ENCODE peak calls at places on chromosomes 2 and 18, in nine cellular contexts. One of them, this sample, is unnamed.

GRCh38 chr18:55321268-55322175 is 266.5 kb downstream of the TCF4 start:
- DNase-seq in NCI-H2081: peak; percentile 78
- DNase-seq in activated naive CD8-positive, alpha-beta T cell treated with anti-CD3 and anti-CD28 coated beads, Interleukin-2, amount 50 U/mL, for 24 hours: peak; percentile 63
- DNase-seq in GF-D8: peak; percentile 74
- DNase-seq in activated T-helper 1 cell treated with anti-CD3 and anti-CD28 coated beads, Interleukin-2, amount 50 U/mL, for 16 hours: no peak
- DNase-seq in Right ventricle myocardium inferior: peak; percentile 97
- DNase-seq in HEK293T: peak; percentile 51
- DNase-seq in HTR-8/SVneo: peak; percentile 27
- DNase-seq in CD4-positive, alpha-beta T cell: no peak
- DNase-seq in this sample: peak; percentile 19

GRCh38 chr2:209936106-209936663 is 66.3 kb upstream of the RPE start:
- DNase-seq in HEK293T: no peak
- DNase-seq in NCI-H2081: no peak
- DNase-seq in activated naive CD8-positive, alpha-beta T cell treated with anti-CD3 and anti-CD28 coated beads, Interleukin-2, amount 50 U/mL, for 24 hours: no peak
- DNase-seq in HTR-8/SVneo: no peak
- DNase-seq in Right ventricle myocardium inferior: no peak
- DNase-seq in GF-D8: no peak
- DNase-seq in CD4-positive, alpha-beta T cell: no peak
- DNase-seq in activated T-helper 1 cell treated with anti-CD3 and anti-CD28 coated beads, Interleukin-2, amount 50 U/mL, for 16 hours: no peak
- DNase-seq in this sample: no peak

GRCh38 chr2:119702918-119703401 is 24.0 kb downstream of the TMEM177 start:
- DNase-seq in HTR-8/SVneo: peak; percentile 85
- DNase-seq in GF-D8: no peak
- DNase-seq in activated naive CD8-positive, alpha-beta T cell treated with anti-CD3 and anti-CD28 coated beads, Interleukin-2, amount 50 U/mL, for 24 hours: peak; percentile 74
- DNase-seq in Right ventricle myocardium inferior: peak; percentile 87
- DNase-seq in NCI-H2081: peak; percentile 42
- DNase-seq in CD4-positive, alpha-beta T cell: peak; percentile 60
- DNase-seq in HEK293T: peak; percentile 91
- DNase-seq in activated T-helper 1 cell treated with anti-CD3 and anti-CD28 coated beads, Interleukin-2, amount 50 U/mL, for 16 hours: peak; percentile 34
- DNase-seq in this sample: peak; percentile 77

GRCh38 chr2:239163306-239164070 is 237.3 kb downstream of the HDAC4 start:
- DNase-seq in Right ventricle myocardium inferior: no peak
- DNase-seq in CD4-positive, alpha-beta T cell: no peak
- DNase-seq in HTR-8/SVneo: no peak
- DNase-seq in HEK293T: no peak
- DNase-seq in NCI-H2081: no peak
- DNase-seq in activated naive CD8-positive, alpha-beta T cell treated with anti-CD3 and anti-CD28 coated beads, Interleukin-2, amount 50 U/mL, for 24 hours: no peak
- DNase-seq in activated T-helper 1 cell treated with anti-CD3 and anti-CD28 coated beads, Interleukin-2, amount 50 U/mL, for 16 hours: no peak
- DNase-seq in GF-D8: no peak
- DNase-seq in this sample: no peak

GRCh38 chr2:119819846-119820245 is 60.1 kb downstream of the PTPN4 start:
- DNase-seq in HEK293T: no peak
- DNase-seq in CD4-positive, alpha-beta T cell: no peak
- DNase-seq in HTR-8/SVneo: no peak
- DNase-seq in Right ventricle myocardium inferior: no peak
- DNase-seq in GF-D8: no peak
- DNase-seq in NCI-H2081: no peak
- DNase-seq in activated T-helper 1 cell treated with anti-CD3 and anti-CD28 coated beads, Interleukin-2, amount 50 U/mL, for 16 hours: no peak
- DNase-seq in activated naive CD8-positive, alpha-beta T cell treated with anti-CD3 and anti-CD28 coated beads, Interleukin-2, amount 50 U/mL, for 24 hours: no peak
- DNase-seq in this sample: no peak

GRCh38 chr2:1640301-1641135 is 103.8 kb downstream of the PXDN start:
- DNase-seq in activated T-helper 1 cell treated with anti-CD3 and anti-CD28 coated beads, Interleukin-2, amount 50 U/mL, for 16 hours: no peak
- DNase-seq in Right ventricle myocardium inferior: peak; percentile 55
- DNase-seq in activated naive CD8-positive, alpha-beta T cell treated with anti-CD3 and anti-CD28 coated beads, Interleukin-2, amount 50 U/mL, for 24 hours: no peak
- DNase-seq in HEK293T: no peak
- DNase-seq in GF-D8: no peak
- DNase-seq in NCI-H2081: no peak
- DNase-seq in CD4-positive, alpha-beta T cell: no peak
- DNase-seq in HTR-8/SVneo: no peak
- DNase-seq in this sample: no peak

GRCh38 chr2:46858697-46859080 is 56.9 kb downstream of the MCFD2 start:
- DNase-seq in CD4-positive, alpha-beta T cell: no peak
- DNase-seq in activated naive CD8-positive, alpha-beta T cell treated with anti-CD3 and anti-CD28 coated beads, Interleukin-2, amount 50 U/mL, for 24 hours: no peak
- DNase-seq in HTR-8/SVneo: no peak
- DNase-seq in GF-D8: no peak
- DNase-seq in activated T-helper 1 cell treated with anti-CD3 and anti-CD28 coated beads, Interleukin-2, amount 50 U/mL, for 16 hours: no peak
- DNase-seq in NCI-H2081: no peak
- DNase-seq in Right ventricle myocardium inferior: no peak
- DNase-seq in HEK293T: no peak
- DNase-seq in this sample: no peak

GRCh38 chr2:203719456-203719855 is 13.0 kb downstream of the CD28 start:
- DNase-seq in GF-D8: no peak
- DNase-seq in HTR-8/SVneo: no peak
- DNase-seq in activated T-helper 1 cell treated with anti-CD3 and anti-CD28 coated beads, Interleukin-2, amount 50 U/mL, for 16 hours: no peak
- DNase-seq in NCI-H2081: no peak
- DNase-seq in activated naive CD8-positive, alpha-beta T cell treated with anti-CD3 and anti-CD28 coated beads, Interleukin-2, amount 50 U/mL, for 24 hours: no peak
- DNase-seq in HEK293T: no peak
- DNase-seq in Right ventricle myocardium inferior: no peak
- DNase-seq in CD4-positive, alpha-beta T cell: no peak
- DNase-seq in this sample: no peak

GRCh38 chr2:32812316-32812715 is 134.4 kb upstream of the LTBP1 start:
- DNase-seq in activated T-helper 1 cell treated with anti-CD3 and anti-CD28 coated beads, Interleukin-2, amount 50 U/mL, for 16 hours: no peak
- DNase-seq in CD4-positive, alpha-beta T cell: no peak
- DNase-seq in HTR-8/SVneo: no peak
- DNase-seq in NCI-H2081: no peak
- DNase-seq in GF-D8: no peak
- DNase-seq in HEK293T: no peak
- DNase-seq in activated naive CD8-positive, alpha-beta T cell treated with anti-CD3 and anti-CD28 coated beads, Interleukin-2, amount 50 U/mL, for 24 hours: no peak
- DNase-seq in Right ventricle myocardium inferior: no peak
- DNase-seq in this sample: no peak

GRCh38 chr2:48725696-48726494 is 29.6 kb downstream of the LHCGR start:
- DNase-seq in CD4-positive, alpha-beta T cell: no peak
- DNase-seq in Right ventricle myocardium inferior: no peak
- DNase-seq in activated naive CD8-positive, alpha-beta T cell treated with anti-CD3 and anti-CD28 coated beads, Interleukin-2, amount 50 U/mL, for 24 hours: no peak
- DNase-seq in NCI-H2081: no peak
- DNase-seq in HTR-8/SVneo: no peak
- DNase-seq in GF-D8: no peak
- DNase-seq in activated T-helper 1 cell treated with anti-CD3 and anti-CD28 coated beads, Interleukin-2, amount 50 U/mL, for 16 hours: no peak
- DNase-seq in HEK293T: no peak
- DNase-seq in this sample: no peak

GRCh38 chr2:180012523-180012922 is 5.4 kb upstream of the CWC22 start:
- DNase-seq in GF-D8: no peak
- DNase-seq in activated naive CD8-positive, alpha-beta T cell treated with anti-CD3 and anti-CD28 coated beads, Interleukin-2, amount 50 U/mL, for 24 hours: no peak
- DNase-seq in CD4-positive, alpha-beta T cell: no peak
- DNase-seq in HEK293T: no peak
- DNase-seq in Right ventricle myocardium inferior: no peak
- DNase-seq in HTR-8/SVneo: no peak
- DNase-seq in NCI-H2081: no peak
- DNase-seq in activated T-helper 1 cell treated with anti-CD3 and anti-CD28 coated beads, Interleukin-2, amount 50 U/mL, for 16 hours: no peak
- DNase-seq in this sample: peak; percentile 76

GRCh38 chr18:1147616-1148184 is 243.0 kb downstream of the ADCYAP1 start:
- DNase-seq in Right ventricle myocardium inferior: no peak
- DNase-seq in activated T-helper 1 cell treated with anti-CD3 and anti-CD28 coated beads, Interleukin-2, amount 50 U/mL, for 16 hours: no peak
- DNase-seq in CD4-positive, alpha-beta T cell: no peak
- DNase-seq in NCI-H2081: no peak
- DNase-seq in GF-D8: no peak
- DNase-seq in HTR-8/SVneo: no peak
- DNase-seq in HEK293T: no peak
- DNase-seq in activated naive CD8-positive, alpha-beta T cell treated with anti-CD3 and anti-CD28 coated beads, Interleukin-2, amount 50 U/mL, for 24 hours: no peak
- DNase-seq in this sample: no peak

GRCh38 chr2:46363535-46364170 is 66.4 kb downstream of the EPAS1 start:
- DNase-seq in Right ventricle myocardium inferior: no peak
- DNase-seq in activated naive CD8-positive, alpha-beta T cell treated with anti-CD3 and anti-CD28 coated beads, Interleukin-2, amount 50 U/mL, for 24 hours: no peak
- DNase-seq in NCI-H2081: no peak
- DNase-seq in activated T-helper 1 cell treated with anti-CD3 and anti-CD28 coated beads, Interleukin-2, amount 50 U/mL, for 16 hours: no peak
- DNase-seq in CD4-positive, alpha-beta T cell: no peak
- DNase-seq in HTR-8/SVneo: no peak
- DNase-seq in GF-D8: no peak
- DNase-seq in HEK293T: no peak
- DNase-seq in this sample: no peak

GRCh38 chr2:104849618-104850097 is 4.3 kb upstream of the POU3F3 start:
- DNase-seq in HTR-8/SVneo: peak; percentile 42
- DNase-seq in activated naive CD8-positive, alpha-beta T cell treated with anti-CD3 and anti-CD28 coated beads, Interleukin-2, amount 50 U/mL, for 24 hours: peak; percentile 76
- DNase-seq in activated T-helper 1 cell treated with anti-CD3 and anti-CD28 coated beads, Interleukin-2, amount 50 U/mL, for 16 hours: no peak
- DNase-seq in CD4-positive, alpha-beta T cell: peak; percentile 25
- DNase-seq in Right ventricle myocardium inferior: no peak
- DNase-seq in HEK293T: no peak
- DNase-seq in GF-D8: no peak
- DNase-seq in NCI-H2081: peak; percentile 50
- DNase-seq in this sample: no peak

GRCh38 chr2:187319441-187320108 is 128.5 kb downstream of the CALCRL start:
- DNase-seq in HEK293T: no peak
- DNase-seq in GF-D8: no peak
- DNase-seq in HTR-8/SVneo: no peak
- DNase-seq in activated naive CD8-positive, alpha-beta T cell treated with anti-CD3 and anti-CD28 coated beads, Interleukin-2, amount 50 U/mL, for 24 hours: no peak
- DNase-seq in NCI-H2081: no peak
- DNase-seq in Right ventricle myocardium inferior: no peak
- DNase-seq in activated T-helper 1 cell treated with anti-CD3 and anti-CD28 coated beads, Interleukin-2, amount 50 U/mL, for 16 hours: no peak
- DNase-seq in CD4-positive, alpha-beta T cell: no peak
- DNase-seq in this sample: peak; percentile 8

GRCh38 chr2:73142937-73143336 is 30.2 kb upstream of the RAB11FIP5 start:
- DNase-seq in NCI-H2081: no peak
- DNase-seq in CD4-positive, alpha-beta T cell: no peak
- DNase-seq in HTR-8/SVneo: no peak
- DNase-seq in Right ventricle myocardium inferior: no peak
- DNase-seq in GF-D8: no peak
- DNase-seq in activated naive CD8-positive, alpha-beta T cell treated with anti-CD3 and anti-CD28 coated beads, Interleukin-2, amount 50 U/mL, for 24 hours: no peak
- DNase-seq in activated T-helper 1 cell treated with anti-CD3 and anti-CD28 coated beads, Interleukin-2, amount 50 U/mL, for 16 hours: no peak
- DNase-seq in HEK293T: no peak
- DNase-seq in this sample: no peak

GRCh38 chr2:121699421-121700328 is 37.0 kb downstream of the NIFK start:
- DNase-seq in Right ventricle myocardium inferior: no peak
- DNase-seq in HTR-8/SVneo: peak; percentile 85
- DNase-seq in GF-D8: peak; percentile 80
- DNase-seq in HEK293T: no peak
- DNase-seq in CD4-positive, alpha-beta T cell: peak; percentile 76
- DNase-seq in NCI-H2081: no peak
- DNase-seq in activated T-helper 1 cell treated with anti-CD3 and anti-CD28 coated beads, Interleukin-2, amount 50 U/mL, for 16 hours: peak; percentile 59
- DNase-seq in activated naive CD8-positive, alpha-beta T cell treated with anti-CD3 and anti-CD28 coated beads, Interleukin-2, amount 50 U/mL, for 24 hours: peak; percentile 80
- DNase-seq in this sample: peak; percentile 92

GRCh38 chr2:39140322-39140847 is 19.5 kb upstream of the SOS1 start:
- DNase-seq in Right ventricle myocardium inferior: no peak
- DNase-seq in GF-D8: peak; percentile 73
- DNase-seq in HTR-8/SVneo: no peak
- DNase-seq in NCI-H2081: no peak
- DNase-seq in activated T-helper 1 cell treated with anti-CD3 and anti-CD28 coated beads, Interleukin-2, amount 50 U/mL, for 16 hours: no peak
- DNase-seq in CD4-positive, alpha-beta T cell: no peak
- DNase-seq in HEK293T: no peak
- DNase-seq in activated naive CD8-positive, alpha-beta T cell treated with anti-CD3 and anti-CD28 coated beads, Interleukin-2, amount 50 U/mL, for 24 hours: no peak
- DNase-seq in this sample: no peak

GRCh38 chr2:212723226-212723625 is 184.6 kb upstream of the ERBB4 start:
- DNase-seq in activated T-helper 1 cell treated with anti-CD3 and anti-CD28 coated beads, Interleukin-2, amount 50 U/mL, for 16 hours: no peak
- DNase-seq in Right ventricle myocardium inferior: no peak
- DNase-seq in CD4-positive, alpha-beta T cell: no peak
- DNase-seq in NCI-H2081: no peak
- DNase-seq in activated naive CD8-positive, alpha-beta T cell treated with anti-CD3 and anti-CD28 coated beads, Interleukin-2, amount 50 U/mL, for 24 hours: no peak
- DNase-seq in HTR-8/SVneo: no peak
- DNase-seq in HEK293T: no peak
- DNase-seq in GF-D8: no peak
- DNase-seq in this sample: peak; percentile 13

GRCh38 chr2:234245945-234246344 is 195.4 kb downstream of the SPP2 start:
- DNase-seq in Right ventricle myocardium inferior: no peak
- DNase-seq in activated naive CD8-positive, alpha-beta T cell treated with anti-CD3 and anti-CD28 coated beads, Interleukin-2, amount 50 U/mL, for 24 hours: no peak
- DNase-seq in NCI-H2081: no peak
- DNase-seq in HEK293T: no peak
- DNase-seq in activated T-helper 1 cell treated with anti-CD3 and anti-CD28 coated beads, Interleukin-2, amount 50 U/mL, for 16 hours: no peak
- DNase-seq in HTR-8/SVneo: peak; percentile 76
- DNase-seq in CD4-positive, alpha-beta T cell: no peak
- DNase-seq in GF-D8: no peak
- DNase-seq in this sample: peak; percentile 78

GRCh38 chr18:76349067-76349715 is 145.9 kb downstream of the ZNF516 start:
- DNase-seq in Right ventricle myocardium inferior: no peak
- DNase-seq in HEK293T: peak; percentile 52
- DNase-seq in HTR-8/SVneo: peak; percentile 41
- DNase-seq in GF-D8: no peak
- DNase-seq in NCI-H2081: peak; percentile 82
- DNase-seq in activated T-helper 1 cell treated with anti-CD3 and anti-CD28 coated beads, Interleukin-2, amount 50 U/mL, for 16 hours: no peak
- DNase-seq in CD4-positive, alpha-beta T cell: peak; percentile 43
- DNase-seq in activated naive CD8-positive, alpha-beta T cell treated with anti-CD3 and anti-CD28 coated beads, Interleukin-2, amount 50 U/mL, for 24 hours: peak; percentile 70
- DNase-seq in this sample: peak; percentile 53

GRCh38 chr18:72407048-72407447 is 137.1 kb downstream of the CBLN2 start:
- DNase-seq in HEK293T: no peak
- DNase-seq in GF-D8: no peak
- DNase-seq in HTR-8/SVneo: no peak
- DNase-seq in activated T-helper 1 cell treated with anti-CD3 and anti-CD28 coated beads, Interleukin-2, amount 50 U/mL, for 16 hours: no peak
- DNase-seq in activated naive CD8-positive, alpha-beta T cell treated with anti-CD3 and anti-CD28 coated beads, Interleukin-2, amount 50 U/mL, for 24 hours: no peak
- DNase-seq in Right ventricle myocardium inferior: no peak
- DNase-seq in CD4-positive, alpha-beta T cell: no peak
- DNase-seq in NCI-H2081: no peak
- DNase-seq in this sample: no peak

GRCh38 chr2:27737676-27738348 is 33.7 kb upstream of the MRPL33 start:
- DNase-seq in HTR-8/SVneo: no peak
- DNase-seq in GF-D8: no peak
- DNase-seq in HEK293T: no peak
- DNase-seq in Right ventricle myocardium inferior: no peak
- DNase-seq in NCI-H2081: no peak
- DNase-seq in activated T-helper 1 cell treated with anti-CD3 and anti-CD28 coated beads, Interleukin-2, amount 50 U/mL, for 16 hours: no peak
- DNase-seq in activated naive CD8-positive, alpha-beta T cell treated with anti-CD3 and anti-CD28 coated beads, Interleukin-2, amount 50 U/mL, for 24 hours: no peak
- DNase-seq in CD4-positive, alpha-beta T cell: no peak
- DNase-seq in this sample: no peak

GRCh38 chr2:203404996-203405395 is 76.8 kb downstream of the ABI2 start:
- DNase-seq in HTR-8/SVneo: no peak
- DNase-seq in HEK293T: no peak
- DNase-seq in CD4-positive, alpha-beta T cell: no peak
- DNase-seq in activated naive CD8-positive, alpha-beta T cell treated with anti-CD3 and anti-CD28 coated beads, Interleukin-2, amount 50 U/mL, for 24 hours: no peak
- DNase-seq in NCI-H2081: no peak
- DNase-seq in activated T-helper 1 cell treated with anti-CD3 and anti-CD28 coated beads, Interleukin-2, amount 50 U/mL, for 16 hours: no peak
- DNase-seq in Right ventricle myocardium inferior: no peak
- DNase-seq in GF-D8: no peak
- DNase-seq in this sample: no peak

GRCh38 chr2:208570851-208571763 is 164.5 kb downstream of the PTH2R start:
- DNase-seq in CD4-positive, alpha-beta T cell: no peak
- DNase-seq in activated naive CD8-positive, alpha-beta T cell treated with anti-CD3 and anti-CD28 coated beads, Interleukin-2, amount 50 U/mL, for 24 hours: no peak
- DNase-seq in HEK293T: peak; percentile 18
- DNase-seq in NCI-H2081: no peak
- DNase-seq in GF-D8: no peak
- DNase-seq in activated T-helper 1 cell treated with anti-CD3 and anti-CD28 coated beads, Interleukin-2, amount 50 U/mL, for 16 hours: no peak
- DNase-seq in Right ventricle myocardium inferior: no peak
- DNase-seq in HTR-8/SVneo: no peak
- DNase-seq in this sample: no peak

GRCh38 chr2:21461754-21462153 is 338.0 kb downstream of the TDRD15 start:
- DNase-seq in GF-D8: no peak
- DNase-seq in activated T-helper 1 cell treated with anti-CD3 and anti-CD28 coated beads, Interleukin-2, amount 50 U/mL, for 16 hours: no peak
- DNase-seq in activated naive CD8-positive, alpha-beta T cell treated with anti-CD3 and anti-CD28 coated beads, Interleukin-2, amount 50 U/mL, for 24 hours: no peak
- DNase-seq in CD4-positive, alpha-beta T cell: no peak
- DNase-seq in Right ventricle myocardium inferior: no peak
- DNase-seq in NCI-H2081: no peak
- DNase-seq in HEK293T: no peak
- DNase-seq in HTR-8/SVneo: no peak
- DNase-seq in this sample: no peak

GRCh38 chr2:119820275-119820674 is 60.6 kb downstream of the PTPN4 start:
- DNase-seq in GF-D8: no peak
- DNase-seq in CD4-positive, alpha-beta T cell: no peak
- DNase-seq in HEK293T: peak; percentile 41
- DNase-seq in NCI-H2081: no peak
- DNase-seq in activated naive CD8-positive, alpha-beta T cell treated with anti-CD3 and anti-CD28 coated beads, Interleukin-2, amount 50 U/mL, for 24 hours: no peak
- DNase-seq in HTR-8/SVneo: peak; percentile 75
- DNase-seq in Right ventricle myocardium inferior: no peak
- DNase-seq in activated T-helper 1 cell treated with anti-CD3 and anti-CD28 coated beads, Interleukin-2, amount 50 U/mL, for 16 hours: no peak
- DNase-seq in this sample: peak; percentile 8

GRCh38 chr2:238518127-238518827 is 91.5 kb downstream of the ASB1 start:
- DNase-seq in HTR-8/SVneo: no peak
- DNase-seq in HEK293T: no peak
- DNase-seq in NCI-H2081: no peak
- DNase-seq in Right ventricle myocardium inferior: no peak
- DNase-seq in activated T-helper 1 cell treated with anti-CD3 and anti-CD28 coated beads, Interleukin-2, amount 50 U/mL, for 16 hours: no peak
- DNase-seq in GF-D8: no peak
- DNase-seq in CD4-positive, alpha-beta T cell: no peak
- DNase-seq in activated naive CD8-positive, alpha-beta T cell treated with anti-CD3 and anti-CD28 coated beads, Interleukin-2, amount 50 U/mL, for 24 hours: no peak
- DNase-seq in this sample: no peak

GRCh38 chr2:240739797-240740196 is 48.1 kb downstream of the AQP12A start:
- DNase-seq in NCI-H2081: no peak
- DNase-seq in activated naive CD8-positive, alpha-beta T cell treated with anti-CD3 and anti-CD28 coated beads, Interleukin-2, amount 50 U/mL, for 24 hours: peak; percentile 23
- DNase-seq in HEK293T: no peak
- DNase-seq in Right ventricle myocardium inferior: no peak
- DNase-seq in GF-D8: no peak
- DNase-seq in activated T-helper 1 cell treated with anti-CD3 and anti-CD28 coated beads, Interleukin-2, amount 50 U/mL, for 16 hours: no peak
- DNase-seq in CD4-positive, alpha-beta T cell: peak; percentile 41
- DNase-seq in HTR-8/SVneo: no peak
- DNase-seq in this sample: peak; percentile 56

GRCh38 chr2:192887296-192887695 is 692.6 kb upstream of the TMEFF2 start:
- DNase-seq in GF-D8: no peak
- DNase-seq in HTR-8/SVneo: no peak
- DNase-seq in CD4-positive, alpha-beta T cell: no peak
- DNase-seq in activated T-helper 1 cell treated with anti-CD3 and anti-CD28 coated beads, Interleukin-2, amount 50 U/mL, for 16 hours: no peak
- DNase-seq in HEK293T: no peak
- DNase-seq in Right ventricle myocardium inferior: no peak
- DNase-seq in activated naive CD8-positive, alpha-beta T cell treated with anti-CD3 and anti-CD28 coated beads, Interleukin-2, amount 50 U/mL, for 24 hours: no peak
- DNase-seq in NCI-H2081: no peak
- DNase-seq in this sample: no peak

GRCh38 chr2:193566276-193566675 is 1371.5 kb upstream of the TMEFF2 start:
- DNase-seq in NCI-H2081: no peak
- DNase-seq in Right ventricle myocardium inferior: no peak
- DNase-seq in activated T-helper 1 cell treated with anti-CD3 and anti-CD28 coated beads, Interleukin-2, amount 50 U/mL, for 16 hours: no peak
- DNase-seq in CD4-positive, alpha-beta T cell: no peak
- DNase-seq in HEK293T: no peak
- DNase-seq in activated naive CD8-positive, alpha-beta T cell treated with anti-CD3 and anti-CD28 coated beads, Interleukin-2, amount 50 U/mL, for 24 hours: no peak
- DNase-seq in HTR-8/SVneo: no peak
- DNase-seq in GF-D8: no peak
- DNase-seq in this sample: no peak

This sample was measured in RWPE1.